ENCODE peak calls at places on chromosomes 5 and 9, in four cellular contexts. H is A673, C is SK-N-SH, W is right lobe of liver. G is an unnamed sample.

GRCh38 chr5:180598316-180598701 is 7.0 kb upstream of the SCGB3A1 start:
- DNase-seq in H (no peak), W (no peak), C (peak; percentile 37), G (peak; percentile 59)

GRCh38 chr9:131528886-131529505 is 2.1 kb downstream of the UCK1 start:
- DNase-seq in W (no peak), H (no peak), C (no peak), G (no peak)

GRCh38 chr5:159021360-159022177 is 78.1 kb downstream of the EBF1 start:
- DNase-seq in H (peak; percentile 56), C (peak; percentile 40), W (no peak), G (no peak)

GRCh38 chr9:103734471-103734870 is 359.6 kb upstream of the SMC2 start:
- DNase-seq in W (no peak), C (no peak), H (no peak), G (no peak)

GRCh38 chr9:77731008-77731698 is 83.0 kb upstream of the GNA14 start:
- DNase-seq in H (no peak), W (no peak), C (no peak), G (no peak)

GRCh38 chr9:77663754-77664153 is 15.6 kb upstream of the GNA14 start:
- DNase-seq in H (no peak), W (peak; percentile 83), C (peak; percentile 44), G (no peak)

GRCh38 chr5:58184910-58185309 is 275.0 kb downstream of the PLK2 start:
- DNase-seq in H (no peak), W (no peak), C (no peak), G (no peak)

GRCh38 chr9:110066929-110067716 is 140.8 kb downstream of the C9orf152 start:
- DNase-seq in C (no peak), W (no peak), H (no peak), G (no peak)

GRCh38 chr9:515665-516064 is 301.0 kb downstream of the DOCK8 start:
- DNase-seq in W (no peak), H (no peak), C (no peak), G (no peak)

GRCh38 chr5:173623296-173623771 is 6.9 kb upstream of the BOD1 start:
- DNase-seq in W (peak; percentile 84), C (no peak), H (no peak), G (no peak)

GRCh38 chr9:91154686-91155085 is 207.0 kb downstream of the AUH start:
- DNase-seq in H (no peak), C (no peak), W (no peak), G (no peak)

GRCh38 chr5:170145462-170145861 is 39.8 kb downstream of the FOXI1 start:
- DNase-seq in W (no peak), H (no peak), C (no peak), G (no peak)

GRCh38 chr5:156913355-156913718 is 49.7 kb downstream of the TIMD4 start:
- DNase-seq in W (no peak), C (no peak), H (no peak), G (no peak)

GRCh38 chr9:114902773-114903589 is 27.4 kb downstream of the TNFSF8 start:
- DNase-seq in W (no peak), C (no peak), H (no peak), G (no peak)

GRCh38 chr9:15738011-15738410 is 185.2 kb downstream of the CCDC171 start:
- DNase-seq in C (no peak), H (peak; percentile 32), W (no peak), G (no peak)

GRCh38 chr9:33676746-33677505 is 118.4 kb upstream of the PRSS3 start:
- DNase-seq in C (peak; percentile 84), W (peak; percentile 52), H (peak; percentile 26), G (peak; percentile 63)

GRCh38 chr5:168365581-168366081 is 74.2 kb downstream of the WWC1 start:
- DNase-seq in W (no peak), C (no peak), H (no peak), G (peak; percentile 82)

GRCh38 chr5:67549947-67550346 is 353.3 kb upstream of the CD180 start:
- DNase-seq in H (no peak), W (no peak), C (no peak), G (no peak)

GRCh38 chr5:172638209-172638768 is 2.8 kb upstream of the NEURL1B start:
- DNase-seq in W (no peak), C (no peak), H (no peak), G (no peak)

GRCh38 chr5:66518753-66519152 is 77.4 kb upstream of the MAST4 start:
- DNase-seq in C (no peak), W (no peak), H (no peak), G (no peak)

GRCh38 chr9:366620-367019 is 152.0 kb downstream of the DOCK8 start:
- DNase-seq in C (no peak), W (no peak), H (no peak), G (no peak)

GRCh38 chr5:45376463-45376862 is 319.7 kb downstream of the HCN1 start:
- DNase-seq in H (peak; percentile 75), W (no peak), C (no peak), G (no peak)

GRCh38 chr9:88196456-88196855 is 58.2 kb upstream of the SPATA31C2 start:
- DNase-seq in H (peak; percentile 58), W (no peak), C (no peak), G (no peak)

GRCh38 chr5:34499001-34499734 is 157.0 kb upstream of the RAI14 start:
- DNase-seq in W (no peak), H (peak; percentile 13), C (no peak), G (no peak)

GRCh38 chr9:72013188-72013877 is 47.1 kb downstream of the C9orf57 start:
- DNase-seq in W (no peak), H (no peak), C (no peak), G (no peak)

GRCh38 chr5:139662617-139663016 is 14.5 kb downstream of the CXXC5 start:
- DNase-seq in C (no peak), H (no peak), W (no peak), G (no peak)

GRCh38 chr5:169100735-169101075 is 200.2 kb downstream of the SLIT3 start:
- DNase-seq in C (no peak), W (no peak), H (no peak), G (no peak)

GRCh38 chr9:129398901-129399300 is 220.8 kb upstream of the IER5L start:
- DNase-seq in H (no peak), W (peak; percentile 20), C (no peak), G (peak; percentile 40)

GRCh38 chr5:66621146-66621545 is 25.0 kb downstream of the MAST4 start:
- DNase-seq in H (no peak), C (no peak), W (no peak), G (no peak)

GRCh38 chr9:2729003-2729402 is 11.7 kb downstream of the KCNV2 start:
- DNase-seq in W (no peak), C (no peak), H (no peak), G (no peak)

GRCh38 chr5:14486486-14486885 is 95.1 kb upstream of the OTULINL start:
- DNase-seq in W (no peak), C (peak; percentile 12), H (no peak), G (no peak)

GRCh38 chr9:2473691-2474090 is 147.9 kb upstream of the VLDLR start:
- DNase-seq in C (no peak), W (no peak), H (peak; percentile 45), G (no peak)

GRCh38 chr9:136543280-136543679 is 2.6 kb downstream of the NOTCH1 start:
- DNase-seq in W (no peak), C (no peak), H (no peak), G (no peak)

GRCh38 chr9:136539427-136540412 is 6.1 kb downstream of the NOTCH1 start:
- DNase-seq in W (peak; percentile 93), H (no peak), C (no peak), G (peak; percentile 99)

GRCh38 chr9:136542246-136543041 is 3.4 kb downstream of the NOTCH1 start:
- DNase-seq in W (no peak), H (peak; percentile 33), C (no peak), G (no peak)

GRCh38 chr9:136541709-136542108 is 4.1 kb downstream of the NOTCH1 start:
- DNase-seq in W (no peak), H (no peak), C (no peak), G (no peak)

GRCh38 chr9:136541179-136541578 is 4.7 kb downstream of the NOTCH1 start:
- DNase-seq in C (no peak), H (no peak), W (no peak), G (no peak)
- H3K4me1 ChIP-seq in C (no peaks in the 10 kb centered on the region), H (peaks cover 24% of the 10 kb centered on the region), W (peaks cover 24% of the 10 kb centered on the region), G (peaks cover 60% of the 10 kb centered on the region)

GRCh38 chr9:89919171-89919681 is 314.4 kb downstream of the GADD45G start:
- DNase-seq in W (no peak), H (no peak), C (no peak), G (no peak)
- TF ChIP-seq CTCF in W (peak; percentile 40), H (peak; percentile 19), C (no peak), G (peak; percentile 32)

DNA sequence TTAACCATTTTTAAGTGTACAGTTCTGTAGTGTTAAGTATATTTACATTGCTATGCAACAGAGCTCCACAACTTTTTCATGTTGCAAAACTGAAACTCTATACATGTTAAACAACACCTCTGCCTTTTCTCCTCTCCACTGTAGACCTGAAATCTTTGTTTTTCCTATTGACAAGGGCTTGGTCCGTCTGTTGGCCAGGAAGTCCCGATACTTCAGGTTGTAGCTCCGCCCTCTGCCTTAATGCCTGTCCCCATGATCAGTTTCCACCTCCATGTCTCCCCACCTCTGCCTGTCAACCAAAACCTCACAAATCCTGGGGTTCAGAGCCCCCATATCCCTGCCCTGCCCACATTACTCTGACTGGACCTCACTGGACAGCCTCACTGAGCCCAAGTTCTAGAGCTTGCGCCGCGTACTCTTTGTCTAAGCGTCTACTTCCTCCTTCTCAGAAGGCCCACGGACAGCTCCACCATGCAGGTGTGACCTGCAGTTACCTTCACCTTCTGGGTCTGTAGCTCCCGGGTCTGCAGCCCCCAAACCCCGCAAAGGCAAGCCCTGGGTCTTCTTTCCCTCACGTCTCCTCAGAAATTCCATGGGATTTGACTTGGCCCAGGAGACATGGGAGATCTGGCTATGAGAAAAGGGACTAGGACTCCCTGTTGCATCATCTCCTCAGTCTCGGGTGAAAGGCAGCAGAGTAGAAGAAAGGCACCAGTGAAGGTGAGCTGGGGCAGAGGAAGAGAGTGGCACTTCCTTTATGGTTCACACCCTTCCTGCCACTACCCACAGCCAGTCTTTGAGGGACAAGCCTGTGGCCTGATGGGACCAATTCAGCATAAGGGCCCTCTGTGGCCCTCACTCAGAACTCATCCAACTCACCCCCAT is 8.0 kb downstream of the GLIPR2 start:
- DNase-seq in C (no peak), H (no peak), W (no peak), G (no peak)
- H3K4me1 ChIP-seq in C (peaks cover 13% of the 10 kb centered on the region), H (no peaks in the 10 kb centered on the region), W (peaks cover 7% of the 10 kb centered on the region), G (peaks cover 78% of the 10 kb centered on the region)

GRCh38 chr5:135385576-135385975 is 13.5 kb downstream of the MACROH2A1 start:
- DNase-seq in H (no peak), W (no peak), C (no peak), G (no peak)
- TF ChIP-seq CTCF in H (no peak), W (no peak), C (no peak), G (no peak)